ENCODE peak calls at places on chromosomes 12 and 14, in six cellular contexts. One of them, this sample, is unnamed.

GRCh38 chr14:70707138-70708038 is 65.7 kb downstream of the TTC9 start:
- DNase-seq in K562: peak
- DNase-seq in SK-N-SH: no peak
- DNase-seq in BJ: peak
- DNase-seq in neural progenitor cell: no peak
- DNase-seq in astrocyte of the spinal cord: peak
- DNase-seq in this sample: no peak

GRCh38 chr14:44505588-44505987 is 1.5 kb downstream of the FSCB start:
- DNase-seq in K562: peak
- DNase-seq in SK-N-SH: no peak
- DNase-seq in BJ: no peak
- DNase-seq in neural progenitor cell: no peak
- DNase-seq in astrocyte of the spinal cord: no peak
- DNase-seq in this sample: no peak

GRCh38 chr14:69699743-69700309 is 67.1 kb upstream of the SRSF5 start:
- DNase-seq in K562: no peak
- DNase-seq in SK-N-SH: no peak
- DNase-seq in BJ: no peak
- DNase-seq in neural progenitor cell: no peak
- DNase-seq in astrocyte of the spinal cord: no peak
- DNase-seq in this sample: no peak

GRCh38 chr14:68650403-68650994 is 142.4 kb downstream of the ZFP36L1 start:
- DNase-seq in K562: peak
- DNase-seq in SK-N-SH: no peak
- DNase-seq in BJ: no peak
- DNase-seq in neural progenitor cell: no peak
- DNase-seq in astrocyte of the spinal cord: no peak
- DNase-seq in this sample: no peak

GRCh38 chr12:13154027-13154538 is 42.4 kb upstream of the EMP1 start:
- DNase-seq in K562: no peak
- DNase-seq in SK-N-SH: no peak
- DNase-seq in BJ: no peak
- DNase-seq in neural progenitor cell: no peak
- DNase-seq in astrocyte of the spinal cord: no peak
- DNase-seq in this sample: no peak

GRCh38 chr14:74083161-74083560 is 1.1 kb downstream of the ALDH6A1 start:
- DNase-seq in K562: no peak
- DNase-seq in SK-N-SH: no peak
- DNase-seq in BJ: no peak
- DNase-seq in neural progenitor cell: peak
- DNase-seq in astrocyte of the spinal cord: no peak
- DNase-seq in this sample: no peak

GRCh38 chr12:7937867-7938506 is 2.0 kb upstream of the SLC2A3 start:
- DNase-seq in K562: peak
- DNase-seq in SK-N-SH: no peak
- DNase-seq in BJ: no peak
- DNase-seq in neural progenitor cell: no peak
- DNase-seq in astrocyte of the spinal cord: peak
- DNase-seq in this sample: no peak

GRCh38 chr14:90495357-90496276 is 98.8 kb downstream of the CALM1 start:
- DNase-seq in K562: peak
- DNase-seq in SK-N-SH: peak
- DNase-seq in BJ: no peak
- DNase-seq in neural progenitor cell: peak
- DNase-seq in astrocyte of the spinal cord: peak
- DNase-seq in this sample: peak

GRCh38 chr12:29428630-29429029 is 47.7 kb upstream of the ERGIC2 start:
- DNase-seq in K562: peak
- DNase-seq in SK-N-SH: no peak
- DNase-seq in BJ: peak
- DNase-seq in neural progenitor cell: no peak
- DNase-seq in astrocyte of the spinal cord: peak
- DNase-seq in this sample: no peak

GRCh38 chr14:57153286-57153685 is 115.4 kb downstream of the EXOC5 start:
- DNase-seq in K562: no peak
- DNase-seq in SK-N-SH: no peak
- DNase-seq in BJ: no peak
- DNase-seq in neural progenitor cell: no peak
- DNase-seq in astrocyte of the spinal cord: no peak
- DNase-seq in this sample: no peak

GRCh38 chr14:96042218-96042930 is 3.2 kb downstream of the C14orf132 start:
- DNase-seq in K562: no peak
- DNase-seq in SK-N-SH: no peak
- DNase-seq in BJ: peak
- DNase-seq in neural progenitor cell: no peak
- DNase-seq in astrocyte of the spinal cord: peak
- DNase-seq in this sample: no peak

GRCh38 chr12:105444809-105445102 is 114.3 kb downstream of the C12orf75 start:
- DNase-seq in K562: no peak
- DNase-seq in SK-N-SH: no peak
- DNase-seq in BJ: no peak
- DNase-seq in neural progenitor cell: no peak
- DNase-seq in astrocyte of the spinal cord: no peak
- DNase-seq in this sample: no peak

GRCh38 chr12:76764856-76765255 is 941 bp downstream of the ZDHHC17 start:
- DNase-seq in K562: peak
- DNase-seq in SK-N-SH: peak
- DNase-seq in BJ: no peak
- DNase-seq in neural progenitor cell: peak
- DNase-seq in astrocyte of the spinal cord: peak
- DNase-seq in this sample: no peak

GRCh38 chr12:132771126-132771838 is 9.7 kb upstream of the ANKLE2 start:
- DNase-seq in K562: no peak
- DNase-seq in SK-N-SH: no peak
- DNase-seq in BJ: no peak
- DNase-seq in neural progenitor cell: no peak
- DNase-seq in astrocyte of the spinal cord: no peak
- DNase-seq in this sample: no peak

GRCh38 chr12:7101047-7101693 is 7.8 kb downstream of the C1RL start:
- DNase-seq in K562: no peak
- DNase-seq in SK-N-SH: no peak
- DNase-seq in BJ: no peak
- DNase-seq in neural progenitor cell: no peak
- DNase-seq in astrocyte of the spinal cord: no peak
- DNase-seq in this sample: no peak

GRCh38 chr12:20305470-20305869 is 62.9 kb upstream of the PDE3A start:
- DNase-seq in K562: no peak
- DNase-seq in SK-N-SH: no peak
- DNase-seq in BJ: no peak
- DNase-seq in neural progenitor cell: no peak
- DNase-seq in astrocyte of the spinal cord: peak
- DNase-seq in this sample: no peak

GRCh38 chr12:131092911-131093901 is 139.5 kb downstream of the ADGRD1 start:
- DNase-seq in K562: no peak
- DNase-seq in SK-N-SH: no peak
- DNase-seq in BJ: no peak
- DNase-seq in neural progenitor cell: no peak
- DNase-seq in astrocyte of the spinal cord: no peak
- DNase-seq in this sample: no peak

GRCh38 chr14:74973003-74973614 is 17.7 kb upstream of the PGF start:
- DNase-seq in K562: no peak
- DNase-seq in SK-N-SH: peak
- DNase-seq in BJ: no peak
- DNase-seq in neural progenitor cell: no peak
- DNase-seq in astrocyte of the spinal cord: peak
- DNase-seq in this sample: peak

GRCh38 chr12:111100554-111100953 is 180.2 kb upstream of the MYL2 start:
- DNase-seq in K562: no peak
- DNase-seq in SK-N-SH: no peak
- DNase-seq in BJ: no peak
- DNase-seq in neural progenitor cell: no peak
- DNase-seq in astrocyte of the spinal cord: no peak
- DNase-seq in this sample: no peak

GRCh38 chr12:108302471-108303311 is 36.4 kb downstream of the CMKLR1 start:
- DNase-seq in K562: no peak
- DNase-seq in SK-N-SH: peak
- DNase-seq in BJ: no peak
- DNase-seq in neural progenitor cell: peak
- DNase-seq in astrocyte of the spinal cord: peak
- DNase-seq in this sample: no peak

GRCh38 chr14:92352158-92352985 is 29.4 kb downstream of the SLC24A4 start:
- DNase-seq in K562: peak
- DNase-seq in SK-N-SH: no peak
- DNase-seq in BJ: no peak
- DNase-seq in neural progenitor cell: peak
- DNase-seq in astrocyte of the spinal cord: no peak
- DNase-seq in this sample: peak

GRCh38 chr14:104350463-104351185 is 212.2 kb downstream of the KIF26A start:
- DNase-seq in K562: no peak
- DNase-seq in SK-N-SH: peak
- DNase-seq in BJ: no peak
- DNase-seq in neural progenitor cell: no peak
- DNase-seq in astrocyte of the spinal cord: peak
- DNase-seq in this sample: no peak

GRCh38 chr14:77011226-77011762 is 17.2 kb downstream of the IRF2BPL start:
- DNase-seq in K562: no peak
- DNase-seq in SK-N-SH: no peak
- DNase-seq in BJ: no peak
- DNase-seq in neural progenitor cell: no peak
- DNase-seq in astrocyte of the spinal cord: no peak
- DNase-seq in this sample: no peak

GRCh38 chr14:102262894-102263462 is 42.0 kb downstream of the MOK start:
- DNase-seq in K562: no peak
- DNase-seq in SK-N-SH: peak
- DNase-seq in BJ: no peak
- DNase-seq in neural progenitor cell: peak
- DNase-seq in astrocyte of the spinal cord: peak
- DNase-seq in this sample: peak

DNA sequence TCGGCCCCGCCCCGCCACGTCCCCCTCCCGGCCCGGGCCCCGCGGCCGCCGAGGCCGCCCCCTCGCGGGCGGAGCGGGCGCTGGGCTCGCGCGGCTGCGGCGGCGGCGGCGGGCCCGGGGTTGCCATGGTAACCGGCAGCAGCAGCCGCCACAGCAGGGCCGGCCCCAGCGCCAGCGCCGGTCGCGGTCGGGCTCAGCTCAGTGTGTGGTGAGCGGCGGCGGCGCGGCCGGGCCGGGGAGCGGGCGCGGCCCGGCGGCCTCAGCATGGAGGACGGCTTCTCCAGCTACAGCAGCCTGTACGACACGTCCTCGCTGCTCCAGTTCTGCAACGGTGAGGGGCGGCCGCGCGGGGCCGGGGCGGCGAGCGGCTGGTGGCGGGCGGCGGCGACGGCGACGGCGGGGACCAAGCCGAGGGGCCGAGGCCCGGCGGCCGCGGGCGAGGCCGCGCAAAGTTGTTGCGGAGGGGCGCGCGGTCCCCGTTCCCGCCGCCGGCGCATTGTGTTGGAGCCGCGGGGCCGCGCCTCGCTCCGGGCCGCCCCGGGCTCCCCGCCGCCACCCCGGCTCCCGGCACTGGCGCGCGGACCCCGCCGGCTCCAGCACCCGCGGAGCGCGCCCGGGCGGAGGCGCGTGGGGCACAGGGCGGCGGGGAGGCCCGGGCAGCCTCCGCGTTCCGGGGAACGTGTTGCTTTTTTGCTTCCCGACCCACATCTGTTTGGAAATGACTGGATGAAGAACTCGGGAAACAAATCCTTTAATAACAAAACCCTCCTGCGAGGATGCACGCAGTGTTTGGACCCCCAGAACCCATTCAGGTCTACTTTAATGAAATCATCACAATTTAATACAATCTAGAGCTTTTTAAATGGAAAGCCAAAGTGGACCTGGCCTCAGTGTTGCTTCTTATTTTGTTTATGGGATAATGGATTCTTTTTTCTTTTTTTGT is at the start of gene EML1:
- DNase-seq in K562: peak
- DNase-seq in SK-N-SH: peak
- DNase-seq in BJ: no peak
- DNase-seq in neural progenitor cell: peak
- DNase-seq in astrocyte of the spinal cord: peak
- DNase-seq in this sample: peak
- TF ChIP-seq CTCF in K562: peak
- TF ChIP-seq CTCF in SK-N-SH: no peak
- TF ChIP-seq CTCF in BJ: no peak
- TF ChIP-seq CTCF in neural progenitor cell: no peak
- TF ChIP-seq CTCF in astrocyte of the spinal cord: no peak
- TF ChIP-seq CTCF in this sample: no peak

GRCh38 chr14:89129570-89129969 is 287.5 kb downstream of the FOXN3 start:
- DNase-seq in K562: no peak
- DNase-seq in SK-N-SH: no peak
- DNase-seq in BJ: no peak
- DNase-seq in neural progenitor cell: no peak
- DNase-seq in astrocyte of the spinal cord: no peak
- DNase-seq in this sample: no peak

GRCh38 chr14:89131004-89131750 is 285.9 kb downstream of the FOXN3 start:
- DNase-seq in K562: no peak
- DNase-seq in SK-N-SH: no peak
- DNase-seq in BJ: peak
- DNase-seq in neural progenitor cell: no peak
- DNase-seq in astrocyte of the spinal cord: no peak
- DNase-seq in this sample: no peak

GRCh38 chr14:89125216-89125615 is 291.8 kb downstream of the FOXN3 start:
- DNase-seq in K562: no peak
- DNase-seq in SK-N-SH: no peak
- DNase-seq in BJ: no peak
- DNase-seq in neural progenitor cell: no peak
- DNase-seq in astrocyte of the spinal cord: no peak
- DNase-seq in this sample: no peak

GRCh38 chr14:89126461-89126860 is 290.6 kb downstream of the FOXN3 start:
- DNase-seq in K562: no peak
- DNase-seq in SK-N-SH: no peak
- DNase-seq in BJ: no peak
- DNase-seq in neural progenitor cell: no peak
- DNase-seq in astrocyte of the spinal cord: no peak
- DNase-seq in this sample: no peak

DNA sequence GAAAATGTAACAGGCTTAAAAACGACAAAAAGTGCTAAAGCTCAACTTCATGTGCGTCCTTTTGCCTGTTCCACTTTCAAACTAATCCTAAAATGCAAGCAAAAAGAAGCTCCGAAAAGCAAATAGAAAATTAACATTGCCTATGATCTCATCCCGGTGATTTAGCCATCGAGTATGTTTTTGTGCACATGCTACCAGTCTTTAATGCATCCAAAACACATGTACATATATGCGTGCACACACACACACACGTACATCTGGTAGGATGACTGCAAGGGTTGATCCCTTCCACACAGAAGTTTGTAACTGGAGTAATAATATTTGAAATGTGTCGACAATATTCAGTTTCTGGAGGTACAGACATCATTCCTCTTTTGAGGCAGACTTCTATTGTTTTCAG is 288.4 kb downstream of the FOXN3 start:
- DNase-seq in K562: no peak
- DNase-seq in SK-N-SH: no peak
- DNase-seq in BJ: no peak
- DNase-seq in neural progenitor cell: no peak
- DNase-seq in astrocyte of the spinal cord: no peak
- DNase-seq in this sample: no peak
- TF ChIP-seq CTCF in K562: no peak
- TF ChIP-seq CTCF in SK-N-SH: no peak
- TF ChIP-seq CTCF in BJ: no peak
- TF ChIP-seq CTCF in neural progenitor cell: no peak
- TF ChIP-seq CTCF in astrocyte of the spinal cord: no peak
- TF ChIP-seq CTCF in this sample: no peak

GRCh38 chr12:56189336-56189917 is at the start of gene SMARCC2:
- DNase-seq in K562: peak
- DNase-seq in SK-N-SH: peak
- DNase-seq in BJ: no peak
- DNase-seq in neural progenitor cell: peak
- DNase-seq in astrocyte of the spinal cord: peak
- DNase-seq in this sample: peak
- TF ChIP-seq CTCF in K562: peak
- TF ChIP-seq CTCF in SK-N-SH: peak
- TF ChIP-seq CTCF in BJ: peak
- TF ChIP-seq CTCF in neural progenitor cell: peak
- TF ChIP-seq CTCF in astrocyte of the spinal cord: peak
- TF ChIP-seq CTCF in this sample: peak

GRCh38 chr12:107014050-107014449 is 27.1 kb upstream of the MTERF2 start:
- DNase-seq in K562: peak
- DNase-seq in SK-N-SH: no peak
- DNase-seq in BJ: no peak
- DNase-seq in neural progenitor cell: no peak
- DNase-seq in astrocyte of the spinal cord: no peak
- DNase-seq in this sample: no peak
- TF ChIP-seq CTCF in K562: no peak
- TF ChIP-seq CTCF in SK-N-SH: no peak
- TF ChIP-seq CTCF in BJ: no peak
- TF ChIP-seq CTCF in neural progenitor cell: peak
- TF ChIP-seq CTCF in astrocyte of the spinal cord: peak
- TF ChIP-seq CTCF in this sample: peak

This sample was measured in endothelial cell.